ENCODE peak calls at places on chromosomes 16 and 17, in six cellular contexts. P is prostate gland, A is lung, T is WTC11, W is body of pancreas, K is B cell. G is an unnamed sample.

GRCh38 chr16:57264950-57265371 is 19.5 kb downstream of the PLLP start:
- DNase-seq in A (peak), T (no peak), W (peak), K (no peak), P (peak), G (no peak)

GRCh38 chr16:67666032-67666537 is 465 bp downstream of the ENKD1 start:
- DNase-seq in P (no peak), W (peak), K (peak), A (no peak), T (peak), G (peak)

GRCh38 chr16:1054660-1055556 is 17.6 kb upstream of the SSTR5 start:
- DNase-seq in K (peak), W (peak), P (peak), A (no peak), T (peak), G (no peak)

GRCh38 chr17:28230011-28230410 is 89.0 kb upstream of the TMEM97 start:
- DNase-seq in T (no peak), A (no peak), K (no peak), P (no peak), W (peak), G (no peak)

GRCh38 chr17:44854201-44854600 is 6.5 kb downstream of the HIGD1B start:
- DNase-seq in K (no peak), A (no peak), W (no peak), T (no peak), P (no peak), G (no peak)

GRCh38 chr17:1649844-1650409 is at the start of gene RILP:
- DNase-seq in P (peak), W (peak), T (peak), A (peak), K (no peak), G (no peak)

GRCh38 chr16:84320511-84320910 is 25.8 kb downstream of the WFDC1 start:
- DNase-seq in K (no peak), W (no peak), P (no peak), A (no peak), T (no peak), G (no peak)

GRCh38 chr17:2685696-2686095 is 25.9 kb downstream of the CLUH start:
- DNase-seq in A (no peak), W (no peak), T (no peak), P (no peak), K (no peak), G (peak)

GRCh38 chr16:54136276-54136625 is 150.3 kb downstream of the IRX3 start:
- DNase-seq in T (no peak), K (no peak), P (no peak), A (no peak), W (no peak), G (no peak)

GRCh38 chr17:50514936-50515702 is 6.9 kb downstream of the MYCBPAP start:
- DNase-seq in T (no peak), K (no peak), P (peak), A (no peak), W (peak), G (no peak)

GRCh38 chr16:662597-662996 is 5.3 kb upstream of the RHOT2 start:
- DNase-seq in P (no peak), K (no peak), T (no peak), W (no peak), A (no peak), G (no peak)

GRCh38 chr16:80174416-80174815 is 366.4 kb upstream of the DYNLRB2 start:
- DNase-seq in T (no peak), W (no peak), P (no peak), A (no peak), K (no peak), G (no peak)

GRCh38 chr17:50219939-50220465 is 18.6 kb upstream of the COL1A1 start:
- DNase-seq in W (no peak), T (no peak), K (no peak), A (no peak), P (no peak), G (peak)

GRCh38 chr16:79932564-79932963 is 332.0 kb upstream of the MAF start:
- DNase-seq in W (no peak), P (no peak), K (no peak), A (no peak), T (no peak), G (no peak)

GRCh38 chr17:74528491-74529199 is 2.6 kb downstream of the CD300LB start:
- DNase-seq in T (no peak), W (no peak), A (peak), K (peak), P (no peak), G (peak)

GRCh38 chr16:90084215-90084614 is 7.1 kb upstream of the PRDM7 start:
- DNase-seq in A (no peak), K (no peak), P (no peak), T (no peak), W (no peak), G (no peak)

GRCh38 chr17:67657596-67657995 is 60.1 kb upstream of the NOL11 start:
- DNase-seq in K (no peak), T (no peak), W (no peak), P (no peak), A (no peak), G (no peak)

GRCh38 chr17:48058393-48059124 is 10.4 kb downstream of the NFE2L1 start:
- DNase-seq in K (no peak), W (no peak), P (no peak), A (no peak), T (no peak), G (no peak)

GRCh38 chr17:59001158-59001814 is 105.4 kb downstream of the TRIM37 start:
- DNase-seq in T (no peak), K (peak), P (peak), W (peak), A (peak), G (no peak)

GRCh38 chr17:81422776-81423697 is 27.8 kb downstream of the BAHCC1 start:
- DNase-seq in P (peak), A (peak), W (peak), T (no peak), K (no peak), G (peak)

GRCh38 chr17:65222216-65222738 is 85.1 kb downstream of the RGS9 start:
- DNase-seq in W (no peak), T (no peak), K (no peak), A (no peak), P (no peak), G (no peak)

GRCh38 chr16:49058382-49058781 is 223.3 kb downstream of the CBLN1 start:
- DNase-seq in W (no peak), T (no peak), P (no peak), A (no peak), K (no peak), G (no peak)

DNA sequence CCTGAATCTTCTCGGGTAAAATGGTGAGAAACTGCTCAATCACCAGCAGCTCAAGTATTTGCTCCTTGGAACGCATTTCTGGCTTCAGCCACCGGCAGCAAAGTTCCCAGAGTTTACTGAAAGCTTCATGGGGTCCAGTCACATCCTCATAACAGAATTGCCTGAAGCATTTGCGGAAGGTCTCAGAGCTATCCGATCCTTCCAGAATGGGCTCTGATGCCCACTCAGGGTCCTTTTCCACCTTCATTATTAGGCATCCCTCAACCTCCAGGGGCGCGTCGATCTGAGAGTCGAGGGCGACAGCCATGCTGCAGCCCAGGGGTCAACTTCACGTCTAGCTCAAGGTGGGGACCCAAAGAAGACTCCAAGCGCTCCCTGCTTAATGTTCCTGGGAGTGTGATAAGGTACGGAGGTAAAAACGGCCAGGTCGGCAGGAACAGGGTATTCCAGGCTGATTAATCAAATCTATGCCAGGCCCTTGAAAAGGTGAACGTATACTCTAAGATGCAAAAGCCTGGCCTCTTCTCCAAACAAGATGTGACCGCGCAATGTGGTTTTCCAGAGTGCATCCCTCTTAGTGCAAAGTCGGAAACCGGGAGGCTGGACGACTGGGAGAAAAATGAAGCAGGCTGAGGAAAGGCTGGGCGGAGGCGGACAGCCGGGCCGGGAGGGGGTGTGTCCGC is 683 bp downstream of the ZKSCAN2 start:
- DNase-seq in W (peak), P (peak), K (no peak), A (no peak), T (peak), G (no peak)
- TF ChIP-seq CTCF in W (no peak), P (no peak), K (peak), A (no peak), T (no peak), G (no peak)

DNA sequence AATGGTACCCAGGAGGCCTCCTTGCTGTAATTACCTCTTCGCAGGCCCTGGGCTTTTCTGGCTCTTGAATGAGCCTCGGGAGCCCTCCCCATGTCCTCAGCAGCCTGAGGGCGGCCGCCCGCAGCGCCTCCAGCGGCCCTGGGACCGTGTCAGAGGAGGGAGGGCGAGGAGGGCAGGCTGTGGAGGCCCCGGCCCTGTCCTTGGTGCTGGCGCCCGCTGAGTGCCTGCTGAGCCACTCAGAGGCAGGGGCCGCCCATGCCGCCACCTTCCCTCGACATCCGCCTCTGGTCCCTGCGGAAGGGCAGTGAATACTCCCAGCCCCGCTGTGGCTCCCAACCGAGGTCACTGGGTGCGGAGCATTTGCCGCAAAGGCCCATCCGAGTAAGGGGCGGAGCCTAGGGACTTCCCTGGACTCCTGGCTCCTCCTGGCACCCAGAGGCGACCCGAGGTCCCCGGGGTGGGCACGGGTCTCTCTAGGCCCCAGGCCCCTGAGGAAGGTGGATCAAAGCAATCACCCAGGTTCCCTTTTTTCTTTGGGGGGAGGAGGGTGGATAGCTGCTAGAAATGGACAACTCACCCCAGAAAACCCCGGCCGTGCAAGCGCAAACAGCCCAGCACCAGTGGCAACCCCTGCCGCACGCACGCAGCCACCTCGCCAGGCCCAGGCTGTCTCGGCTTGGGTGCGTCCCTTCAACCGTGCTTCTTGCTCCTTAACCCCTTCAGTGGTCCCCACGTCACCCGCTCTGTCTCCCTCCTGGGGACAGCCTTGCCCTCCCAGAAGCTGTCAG is 2.7 kb downstream of the RBFOX3 start:
- DNase-seq in W (no peak), T (peak), A (no peak), P (no peak), K (no peak), G (no peak)
- TF ChIP-seq CTCF in W (no peak), T (no peak), A (no peak), P (no peak), K (no peak), G (no peak)

GRCh38 chr16:73173396-73173795 is 125.5 kb upstream of the ZFHX3 start:
- DNase-seq in K (no peak), W (no peak), A (no peak), P (no peak), T (no peak), G (no peak)

GRCh38 chr16:73179671-73180370 is 131.9 kb upstream of the ZFHX3 start:
- DNase-seq in A (no peak), K (no peak), P (no peak), W (no peak), T (no peak), G (no peak)

GRCh38 chr16:73172621-73173312 is 124.8 kb upstream of the ZFHX3 start:
- DNase-seq in P (peak), T (no peak), K (no peak), A (peak), W (peak), G (peak)

GRCh38 chr16:73177896-73178295 is 130.0 kb upstream of the ZFHX3 start:
- DNase-seq in T (no peak), A (no peak), K (no peak), P (no peak), W (no peak), G (peak)

DNA sequence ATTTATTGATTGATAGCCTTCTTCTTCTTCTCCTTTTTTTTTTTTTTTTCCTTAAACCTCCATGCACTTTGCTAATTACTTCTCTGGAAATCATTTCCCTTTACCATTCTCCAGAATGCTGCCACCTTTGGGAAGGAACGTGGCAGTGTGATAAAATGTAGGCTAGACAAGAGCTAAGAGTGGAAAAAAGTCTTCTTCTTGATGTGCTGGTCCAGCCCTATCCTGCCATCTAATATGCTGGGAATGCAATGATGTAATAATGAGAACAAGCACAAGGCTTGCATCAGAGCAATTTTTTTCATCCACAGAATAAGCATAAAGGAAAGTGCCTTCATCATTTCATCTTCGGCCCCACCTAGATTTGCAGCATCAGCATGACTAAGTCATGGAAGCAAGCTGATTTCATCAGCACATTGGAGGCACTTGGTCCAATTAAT is 128.7 kb upstream of the ZFHX3 start:
- DNase-seq in K (no peak), A (no peak), W (no peak), T (no peak), P (no peak), G (no peak)
- TF ChIP-seq CTCF in K (no peak), A (no peak), W (peak), T (no peak), P (no peak), G (peak)

DNA sequence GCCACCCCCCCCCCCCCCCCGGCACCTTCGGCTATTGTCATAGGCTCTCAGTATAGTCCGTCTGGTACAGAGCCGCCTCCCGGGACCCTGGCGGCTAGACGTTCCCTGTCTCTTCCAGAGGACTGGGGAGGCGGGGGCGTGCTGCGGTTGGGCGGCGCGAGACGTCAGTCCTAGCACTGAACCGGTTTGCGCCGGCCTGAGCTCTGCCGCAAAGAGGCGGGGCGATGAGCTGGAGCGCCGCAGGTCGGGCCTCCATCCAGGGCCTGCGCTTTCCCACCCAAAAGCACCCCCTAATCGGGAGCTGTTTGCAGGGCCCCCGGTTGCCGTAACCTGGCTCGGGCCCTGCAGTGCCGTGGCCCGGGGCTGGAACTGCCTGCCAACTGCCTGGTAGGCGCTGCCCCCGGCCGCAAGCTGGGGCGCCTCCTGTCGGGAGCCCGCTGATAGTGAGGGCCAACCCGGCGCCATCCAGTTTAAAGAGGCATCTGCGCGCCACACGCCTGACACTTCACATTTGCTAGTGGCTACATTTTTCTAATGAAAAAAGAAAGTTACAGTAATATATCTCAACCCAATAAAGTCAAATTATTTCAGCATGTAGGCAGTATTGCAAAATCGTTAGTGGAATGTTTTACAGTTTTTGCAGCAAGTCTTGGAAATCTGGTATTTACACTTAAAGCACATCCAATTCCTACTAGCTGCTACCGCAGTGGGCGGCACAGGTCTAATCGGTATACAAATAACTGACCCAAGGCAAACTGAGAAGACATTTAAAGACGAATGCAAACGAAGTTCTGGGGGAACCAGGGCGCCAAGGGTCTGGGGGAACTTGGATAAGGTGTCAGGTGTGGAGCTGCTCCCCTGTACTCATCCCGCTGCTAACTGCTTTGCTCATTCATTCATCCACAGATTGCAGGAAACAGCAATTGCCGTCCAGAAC is 753 bp upstream of the USP22 start:
- DNase-seq in K (no peak), A (peak), T (peak), P (peak), W (peak), G (no peak)
- TF ChIP-seq CTCF in K (peak), A (peak), T (peak), P (peak), W (peak), G (peak)

GRCh38 chr17:16464001-16464640 is 27.9 kb downstream of the LRRC75A start:
- DNase-seq in A (no peak), K (no peak), P (no peak), W (no peak), T (no peak), G (no peak)

GRCh38 chr17:16462070-16462864 is 29.7 kb downstream of the LRRC75A start:
- DNase-seq in W (no peak), K (no peak), P (no peak), A (no peak), T (no peak), G (no peak)

GRCh38 chr17:16464641-16465312 is 27.2 kb downstream of the LRRC75A start:
- DNase-seq in A (no peak), T (no peak), W (no peak), P (no peak), K (no peak), G (no peak)

GRCh38 chr17:16461606-16461866 is 30.5 kb downstream of the LRRC75A start:
- DNase-seq in K (no peak), P (no peak), W (no peak), A (no peak), T (no peak), G (no peak)

GRCh38 chr17:16463341-16464000 is 28.5 kb downstream of the LRRC75A start:
- DNase-seq in P (no peak), K (no peak), W (peak), A (no peak), T (no peak), G (no peak)
- TF ChIP-seq CTCF in P (no peak), K (no peak), W (peak), A (no peak), T (no peak), G (peak)

DNA sequence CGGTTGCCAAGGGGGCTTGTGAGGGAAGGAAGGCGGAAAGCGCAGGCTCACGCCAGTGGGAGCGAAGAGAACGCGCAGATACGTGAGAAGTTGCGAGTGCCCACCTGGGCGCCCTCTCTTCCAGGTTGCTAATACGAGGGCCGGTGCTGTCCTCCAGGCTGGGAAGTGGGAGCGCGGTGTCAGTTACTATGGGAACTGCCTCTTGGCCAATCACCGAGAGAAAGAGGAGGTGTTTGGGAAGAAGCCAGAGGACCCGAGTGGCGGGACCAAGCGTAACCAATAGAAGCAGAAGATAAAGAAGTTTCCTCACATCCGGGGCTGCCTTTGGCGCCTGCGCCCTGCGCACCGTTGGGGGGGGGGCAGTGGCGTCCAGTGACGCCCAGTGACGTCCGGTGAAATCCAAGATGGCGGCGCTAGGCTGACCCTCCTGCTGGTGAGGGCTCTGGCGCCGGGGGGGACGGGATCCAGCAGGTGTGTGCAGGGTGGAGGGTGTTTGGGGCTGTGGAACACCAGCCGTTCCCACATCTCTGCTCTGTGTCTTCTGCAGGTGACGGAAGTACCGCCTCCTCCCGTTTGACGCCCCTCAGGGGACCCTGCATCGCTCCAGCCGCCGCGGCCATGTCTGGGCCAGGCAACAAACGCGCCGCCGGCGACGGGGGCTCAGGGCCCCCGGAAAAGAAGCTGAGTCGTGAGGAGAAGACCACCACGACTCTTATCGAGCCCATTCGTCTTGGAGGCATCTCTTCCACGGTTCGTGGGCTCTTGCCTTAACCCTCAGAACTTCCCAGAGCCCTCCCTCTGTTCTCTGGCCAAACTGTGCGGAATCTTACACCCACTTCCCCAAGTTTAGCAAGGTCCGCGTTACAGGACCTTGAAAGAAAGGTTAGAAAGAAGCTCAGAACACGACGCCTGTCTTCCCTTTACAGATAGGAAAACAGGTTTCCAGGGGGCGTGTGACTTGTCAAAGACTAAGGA is at the start of the genes CFAP119 and RNF40:
- DNase-seq in K (peak), A (peak), W (peak), P (peak), T (peak), G (peak)
- TF ChIP-seq CTCF in K (no peak), A (no peak), W (no peak), P (peak), T (no peak), G (no peak)